ENCODE peak calls at places on chromosomes 2 and 18, in eight cellular contexts. W is lower leg skin, D is HCT116, T is fibroblast of lung, J is heart left ventricle, O is heart right ventricle, R is omental fat pad, Q is brain microvascular endothelial cell. P is an unnamed sample.

GRCh38 chr2:152646775-152647174 is 70.5 kb downstream of the PRPF40A start:
- DNase-seq in W (no peak), D (no peak), T (peak; percentile 97), J (no peak), O (no peak), R (no peak), Q (peak; percentile 85), P (no peak)

GRCh38 chr2:100610381-100610831 is 47.6 kb downstream of the PDCL3 start:
- DNase-seq in W (peak; percentile 29), D (peak; percentile 38), T (peak; percentile 38), J (peak; percentile 83), O (peak; percentile 59), R (peak; percentile 40), Q (peak; percentile 75), P (peak; percentile 25)

GRCh38 chr18:67385455-67385854 is 131.1 kb downstream of the DSEL start:
- DNase-seq in W (no peak), D (no peak), T (peak; percentile 72), J (no peak), O (no peak), R (no peak), Q (peak; percentile 86), P (no peak)

GRCh38 chr2:27049422-27050280 is 1.8 kb upstream of the AGBL5 start:
- DNase-seq in W (no peak), D (no peak), T (no peak), J (peak; percentile 75), O (peak; percentile 37), R (no peak), Q (no peak), P (peak; percentile 55)

GRCh38 chr2:191025155-191025554 is 11.2 kb upstream of the STAT1 start:
- DNase-seq in W (no peak), D (no peak), T (no peak), J (no peak), O (no peak), R (no peak), Q (no peak), P (no peak)

GRCh38 chr2:145919507-145919906 is 1399.6 kb upstream of the ZEB2 start:
- DNase-seq in W (no peak), D (no peak), T (no peak), J (no peak), O (no peak), R (no peak), Q (no peak), P (no peak)

GRCh38 chr18:12307251-12307736 is 747 bp upstream of the TUBB6 start:
- DNase-seq in W (peak; percentile 57), D (no peak), T (peak; percentile 80), J (peak; percentile 75), O (peak; percentile 64), R (no peak), Q (peak; percentile 60), P (peak; percentile 39)

GRCh38 chr18:55869965-55870585 is 282.1 kb upstream of the TCF4 start:
- DNase-seq in W (peak; percentile 46), D (no peak), T (peak; percentile 41), J (no peak), O (no peak), R (no peak), Q (peak; percentile 31), P (no peak)

GRCh38 chr2:177400337-177400923 is 7.9 kb downstream of the AGPS start:
- DNase-seq in W (no peak), D (no peak), T (peak; percentile 73), J (no peak), O (no peak), R (no peak), Q (no peak), P (no peak)

GRCh38 chr2:84919885-84920580 is 14.6 kb downstream of the TMSB10 start:
- DNase-seq in W (peak; percentile 65), D (peak; percentile 94), T (peak; percentile 97), J (no peak), O (peak; percentile 62), R (no peak), Q (peak; percentile 97), P (no peak)

GRCh38 chr18:10705786-10706185 is 180.0 kb downstream of the NAPG start:
- DNase-seq in W (no peak), D (no peak), T (no peak), J (no peak), O (no peak), R (no peak), Q (no peak), P (no peak)

GRCh38 chr2:120669121-120669952 is 66.3 kb upstream of the GLI2 start:
- DNase-seq in W (no peak), D (peak; percentile 38), T (peak; percentile 71), J (no peak), O (no peak), R (no peak), Q (no peak), P (no peak)

GRCh38 chr18:47983946-47984345 is 53.5 kb upstream of the SMAD2 start:
- DNase-seq in W (no peak), D (no peak), T (no peak), J (no peak), O (no peak), R (no peak), Q (no peak), P (no peak)

GRCh38 chr2:229330952-229331351 is 59.9 kb upstream of the PID1 start:
- DNase-seq in W (no peak), D (no peak), T (no peak), J (no peak), O (no peak), R (no peak), Q (no peak), P (no peak)

GRCh38 chr18:23943903-23944624 is 70.5 kb upstream of the TTC39C start:
- DNase-seq in W (no peak), D (no peak), T (peak; percentile 89), J (no peak), O (no peak), R (no peak), Q (peak; percentile 5), P (no peak)

GRCh38 chr18:49098386-49098785 is 147.6 kb upstream of the SMAD7 start:
- DNase-seq in W (no peak), D (no peak), T (no peak), J (no peak), O (no peak), R (no peak), Q (no peak), P (no peak)

GRCh38 chr2:45975752-45976517 is 321.3 kb upstream of the EPAS1 start:
- DNase-seq in W (no peak), D (no peak), T (no peak), J (no peak), O (no peak), R (no peak), Q (no peak), P (no peak)

GRCh38 chr18:3402962-3403585 is 46.9 kb upstream of the TGIF1 start:
- DNase-seq in W (no peak), D (no peak), T (peak; percentile 31), J (no peak), O (no peak), R (no peak), Q (peak; percentile 53), P (no peak)

GRCh38 chr18:1914489-1914888 is 656.8 kb downstream of the METTL4 start:
- DNase-seq in W (no peak), D (peak; percentile 22), T (peak; percentile 9), J (no peak), O (no peak), R (no peak), Q (no peak), P (no peak)

GRCh38 chr2:161580021-161580420 is 44.2 kb upstream of the SLC4A10 start:
- DNase-seq in W (no peak), D (no peak), T (no peak), J (no peak), O (no peak), R (no peak), Q (no peak), P (no peak)
- TF ChIP-seq CTCF in W (no peak), D (no peak), T (no peak), J (no peak), O (no peak), R (no peak), Q (no peak), P (no peak)

DNA sequence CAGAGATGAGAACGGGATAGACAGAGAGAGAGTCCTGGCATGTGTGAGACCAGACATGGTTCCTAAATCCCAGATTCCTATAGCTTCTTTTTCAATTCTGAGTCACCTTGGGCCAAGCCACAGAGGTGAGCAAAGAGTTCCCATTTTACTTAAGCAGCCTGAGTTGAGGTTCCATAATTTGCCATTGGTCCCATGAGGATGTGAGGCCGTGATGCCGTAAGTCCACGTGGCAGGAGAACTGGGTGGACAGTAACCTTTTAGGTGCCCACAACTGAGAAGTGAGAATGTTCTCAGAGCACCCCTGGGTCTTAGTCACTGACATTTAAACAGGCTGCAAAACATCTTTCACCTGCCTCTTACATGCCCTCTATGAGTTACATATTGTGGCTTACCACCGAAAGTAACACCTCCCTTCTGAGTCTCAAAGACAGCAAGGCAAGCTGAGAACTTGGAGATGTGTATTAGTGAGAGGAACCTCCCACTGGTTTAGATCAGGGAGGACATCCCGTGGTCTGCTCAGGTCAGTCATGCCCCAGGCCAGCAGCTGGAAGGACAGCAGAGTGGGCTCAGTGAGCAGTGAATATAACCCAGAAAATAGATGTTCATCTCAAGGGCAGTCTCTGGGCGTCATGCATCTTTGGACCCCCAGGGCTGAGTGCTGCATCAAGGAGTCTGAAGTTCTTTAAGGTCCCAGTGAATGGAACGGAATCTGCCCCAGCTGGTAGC is 127.9 kb upstream of the LGALSL start:
- DNase-seq in W (no peak), D (no peak), T (no peak), J (no peak), O (no peak), R (no peak), Q (no peak), P (peak; percentile 37)
- TF ChIP-seq CTCF in W (no peak), D (no peak), T (no peak), J (no peak), O (no peak), R (no peak), Q (no peak), P (no peak)

DNA sequence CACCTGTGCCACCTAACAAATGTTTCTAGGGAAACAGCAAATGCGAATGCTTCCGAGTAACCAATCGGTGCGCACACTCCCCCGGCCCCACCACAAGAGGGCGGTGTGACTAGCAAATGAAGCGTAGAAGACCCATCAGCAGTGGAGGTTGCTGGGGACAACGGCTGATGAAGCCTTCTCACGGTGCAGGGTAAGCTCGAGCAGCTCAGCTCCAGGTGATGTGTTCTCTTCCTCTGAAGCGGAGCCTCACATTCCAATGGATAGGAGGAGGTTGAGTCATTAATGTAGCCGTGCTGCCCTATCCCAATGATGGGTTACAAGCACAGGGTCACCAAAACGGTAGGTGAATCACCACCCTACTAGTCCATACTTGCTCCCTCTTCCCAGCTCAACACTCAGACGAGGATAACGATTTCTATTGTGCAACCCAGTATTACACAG is 127.6 kb upstream of the TWIST2 start:
- DNase-seq in W (peak; percentile 31), D (peak; percentile 52), T (peak; percentile 31), J (no peak), O (peak; percentile 24), R (peak; percentile 45), Q (peak; percentile 29), P (no peak)
- TF ChIP-seq CTCF in W (no peak), D (peak; percentile 73), T (peak; percentile 55), J (peak; percentile 31), O (peak; percentile 72), R (no peak), Q (peak; percentile 80), P (no peak)

DNA sequence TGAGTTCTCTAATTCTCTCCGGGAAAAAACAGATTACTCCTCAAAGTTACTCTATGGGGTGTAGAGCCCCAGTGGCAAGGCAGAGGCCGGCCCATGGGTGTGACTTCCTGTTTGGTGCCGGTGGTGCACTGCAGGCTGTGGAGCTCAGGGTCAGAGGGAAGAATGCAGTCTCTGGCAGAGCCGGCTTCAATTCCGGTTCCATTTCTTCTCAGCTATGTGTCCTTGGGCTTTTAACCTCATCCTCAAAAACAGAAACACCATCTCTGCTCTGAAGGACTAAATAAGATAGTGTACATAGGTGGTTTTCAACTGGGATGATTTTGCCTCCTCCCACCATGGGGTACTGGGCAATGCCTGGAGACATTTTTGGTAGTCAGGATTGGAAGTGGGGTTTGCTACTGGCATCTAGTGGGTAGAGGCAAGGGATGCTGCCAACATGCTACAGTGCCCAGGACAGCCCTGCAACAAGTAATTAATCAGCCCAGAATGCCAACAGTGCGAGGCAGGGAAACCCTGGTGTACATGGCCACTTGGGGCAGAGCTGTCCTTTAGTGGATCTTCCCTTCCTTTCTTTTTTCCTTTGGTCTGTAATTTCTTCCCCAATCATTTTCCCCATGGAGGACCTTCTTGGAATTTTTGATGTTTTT is 81.2 kb downstream of the INSIG2 start:
- DNase-seq in W (peak; percentile 34), D (no peak), T (no peak), J (no peak), O (no peak), R (no peak), Q (no peak), P (no peak)
- TF ChIP-seq CTCF in W (no peak), D (peak; percentile 12), T (no peak), J (no peak), O (no peak), R (no peak), Q (no peak), P (no peak)

P was measured in activated B cell treated with CpG ODN at 0.5 μM for 24 hours.